ENCODE peak calls at places on chromosomes 16 and 17, in four cellular contexts. U, L, A and K are unnamed samples.

GRCh38 chr17:78127888-78128615 is 503 bp downstream of the TMC6 start:
- DNase-seq in U (peak; percentile 37), L (peak; percentile 51), A (no peak), K (no peak)

GRCh38 chr17:9330903-9331272 is 244.7 kb downstream of the STX8 start:
- DNase-seq in U (no peak), L (no peak), A (no peak), K (no peak)

GRCh38 chr17:17289091-17289490 is 8.0 kb upstream of the COPS3 start:
- DNase-seq in U (no peak), L (no peak), A (no peak), K (no peak)

GRCh38 chr17:34579017-34579946 is at the start of gene TMEM132E:
- DNase-seq in U (peak; percentile 16), L (peak; percentile 13), A (no peak), K (peak; percentile 29)

GRCh38 chr16:11291021-11291716 is 10.0 kb upstream of the PRM1 start:
- DNase-seq in U (peak; percentile 22), L (no peak), A (no peak), K (no peak)

GRCh38 chr16:58814348-58814801 is 80.3 kb upstream of the GOT2 start:
- DNase-seq in U (peak; percentile 54), L (peak; percentile 15), A (peak; percentile 9), K (no peak)

GRCh38 chr17:81558941-81559806 is 7.0 kb upstream of the FAAP100 start:
- DNase-seq in U (no peak), L (no peak), A (no peak), K (no peak)

GRCh38 chr17:68784431-68784830 is 170.8 kb downstream of the ABCA8 start:
- DNase-seq in U (no peak), L (no peak), A (no peak), K (no peak)

GRCh38 chr17:50194441-50195195 is 6.8 kb downstream of the COL1A1 start:
- DNase-seq in U (no peak), L (no peak), A (no peak), K (no peak)